ENCODE peak calls at places on chromosomes 1 and 21, in four cellular contexts. B is foreskin fibroblast, Y is cardiac fibroblast, W is stomach. H is an unnamed sample.

GRCh38 chr1:54945393-54945936 is 35.0 kb upstream of the TMEM61 start:
- DNase-seq in Y (no peak), W (peak), B (no peak), H (no peak)

GRCh38 chr21:41956926-41957729 is 3.3 kb upstream of the C2CD2 start:
- DNase-seq in Y (peak), B (peak), W (no peak), H (peak)

GRCh38 chr1:94694234-94694915 is 125.8 kb upstream of the SLC44A3 start:
- DNase-seq in W (no peak), B (no peak), Y (no peak), H (no peak)

GRCh38 chr1:63911049-63911448 is 137.2 kb downstream of the ROR1 start:
- DNase-seq in W (no peak), B (no peak), Y (no peak), H (no peak)

GRCh38 chr1:87330201-87330953 is 1.7 kb downstream of the LMO4 start:
- DNase-seq in W (peak), B (no peak), Y (peak), H (no peak)

GRCh38 chr1:96474985-96475743 is 246.4 kb upstream of the PTBP2 start:
- DNase-seq in Y (no peak), W (no peak), B (no peak), H (no peak)

GRCh38 chr1:82153282-82153630 is 352.5 kb downstream of the ADGRL2 start:
- DNase-seq in B (no peak), Y (peak), W (no peak), H (no peak)

GRCh38 chr1:178692564-178693327 is 32.3 kb upstream of the RALGPS2 start:
- DNase-seq in W (no peak), B (no peak), Y (no peak), H (no peak)

GRCh38 chr1:94321662-94322061 is 84.3 kb upstream of the ARHGAP29 start:
- DNase-seq in W (no peak), Y (no peak), B (no peak), H (no peak)

GRCh38 chr1:3662080-3662671 is 9.9 kb downstream of the TP73 start:
- DNase-seq in W (no peak), B (no peak), Y (no peak), H (no peak)

GRCh38 chr1:44249543-44249942 is 36.3 kb downstream of the DMAP1 start:
- DNase-seq in Y (peak), B (no peak), W (no peak), H (no peak)

GRCh38 chr1:3042481-3042880 is 21.2 kb downstream of the ACTRT2 start:
- DNase-seq in B (no peak), Y (no peak), W (no peak), H (no peak)

GRCh38 chr1:94668528-94668927 is 127.0 kb upstream of the F3 start:
- DNase-seq in Y (no peak), W (no peak), B (no peak), H (no peak)

GRCh38 chr1:66980745-66981367 is 56.1 kb downstream of the MIER1 start:
- DNase-seq in B (no peak), W (no peak), Y (no peak), H (no peak)

GRCh38 chr21:41712730-41713129 is 54.1 kb downstream of the RIPK4 start:
- DNase-seq in W (no peak), Y (no peak), B (no peak), H (no peak)

GRCh38 chr1:181318022-181318857 is 165.1 kb upstream of the CACNA1E start:
- DNase-seq in W (no peak), B (no peak), Y (no peak), H (no peak)

GRCh38 chr1:165861911-165862310 is 34.5 kb downstream of the UCK2 start:
- DNase-seq in B (no peak), W (no peak), Y (no peak), H (no peak)

GRCh38 chr1:109768700-109769325 is 5.1 kb upstream of the EPS8L3 start:
- DNase-seq in Y (no peak), W (no peak), B (no peak), H (no peak)

GRCh38 chr1:224540535-224540934 is 75.6 kb upstream of the CNIH3 start:
- DNase-seq in W (no peak), Y (no peak), B (no peak), H (no peak)

GRCh38 chr1:46517010-46517600 is 27.5 kb downstream of the DMBX1 start:
- DNase-seq in B (no peak), W (peak), Y (no peak), H (no peak)

GRCh38 chr21:42536601-42537000 is 22.9 kb downstream of the SLC37A1 start:
- DNase-seq in Y (no peak), W (no peak), B (no peak), H (no peak)

GRCh38 chr1:209768354-209768774 is 12.5 kb downstream of the TRAF3IP3 start:
- DNase-seq in B (no peak), Y (no peak), W (peak), H (no peak)

GRCh38 chr1:114234408-114235119 is 80.9 kb upstream of the SYT6 start:
- DNase-seq in W (no peak), B (no peak), Y (no peak), H (no peak)

GRCh38 chr1:16441312-16441641 is 753 bp downstream of the NECAP2 start:
- DNase-seq in Y (peak), W (no peak), B (no peak), H (no peak)

GRCh38 chr1:13224480-13225060 is 1.4 kb downstream of the PRAMEF18 start:
- DNase-seq in Y (no peak), W (peak), B (no peak), H (no peak)

DNA sequence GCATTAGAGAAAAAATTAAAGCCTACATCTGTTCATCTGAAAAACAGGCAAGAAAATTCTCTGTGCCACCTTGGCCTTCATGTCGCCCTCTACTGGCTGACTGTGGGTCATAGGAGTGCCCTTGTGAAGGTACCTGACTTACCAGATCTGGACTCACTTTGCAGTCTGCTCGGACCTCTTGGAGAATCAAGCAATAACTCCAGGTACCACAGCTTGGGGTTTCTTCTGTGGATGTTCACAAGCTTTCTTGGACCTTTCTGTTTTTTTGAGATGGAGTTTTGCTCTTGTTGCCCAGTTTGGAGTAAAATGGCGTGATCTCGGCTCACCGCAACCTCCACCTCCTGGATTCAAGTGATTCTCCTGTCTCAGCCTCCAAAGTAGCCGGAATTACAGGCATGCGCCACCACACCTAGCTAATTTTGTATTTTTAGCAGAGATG is 2.4 kb upstream of the PRAMEF18 start:
- DNase-seq in B (no peak), W (peak), Y (no peak), H (no peak)
- TF ChIP-seq CTCF in B (no peak), W (no peak), Y (no peak), H (peak)

GRCh38 chr1:200029035-200029623 is 1.6 kb downstream of the NR5A2 start:
- DNase-seq in Y (peak), W (peak), B (peak), H (no peak)

GRCh38 chr1:200029624-200030074 is 2.1 kb downstream of the NR5A2 start:
- DNase-seq in B (no peak), Y (no peak), W (no peak), H (no peak)

GRCh38 chr1:200030791-200031190 is 3.3 kb downstream of the NR5A2 start:
- DNase-seq in Y (no peak), W (no peak), B (no peak), H (no peak)

GRCh38 chr1:200028586-200029034 is 1.1 kb downstream of the NR5A2 start:
- DNase-seq in Y (no peak), B (no peak), W (no peak), H (no peak)

DNA sequence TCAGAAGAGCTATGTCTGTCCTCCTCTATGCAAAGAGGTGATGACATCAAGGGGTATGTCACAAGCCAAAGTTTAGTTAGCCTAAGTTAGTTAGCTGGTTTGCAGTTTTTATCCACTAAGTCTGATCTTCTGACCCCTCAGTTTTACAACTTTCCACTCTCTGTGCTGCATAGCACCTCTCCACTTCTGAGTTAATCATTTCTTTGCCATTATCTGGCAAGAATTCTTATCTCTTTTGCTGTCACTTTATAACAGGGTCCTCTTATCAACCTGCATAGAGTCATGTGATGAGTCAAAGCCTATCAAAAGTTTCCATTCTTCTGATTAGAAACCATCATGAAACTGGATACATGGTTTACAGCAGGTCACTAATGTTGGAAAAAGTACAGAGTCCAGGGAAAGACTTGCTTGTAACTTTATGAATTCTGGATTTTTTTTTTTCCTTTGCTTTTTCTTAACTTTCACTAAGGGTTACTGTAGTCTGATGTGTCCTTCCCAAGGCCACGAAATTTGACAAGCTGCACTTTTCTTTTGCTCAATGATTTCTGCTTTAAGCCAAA is at the start of gene NR5A2:
- DNase-seq in Y (no peak), W (no peak), B (no peak), H (no peak)
- H3K4me3 ChIP-seq in Y (no peak), W (peak), B (no peak), H (no peak)

GRCh38 chr1:147516157-147516917 is 25.0 kb upstream of the BCL9 start:
- DNase-seq in W (no peak), B (no peak), Y (no peak), H (no peak)

GRCh38 chr1:147514233-147514632 is 27.1 kb upstream of the BCL9 start:
- DNase-seq in Y (no peak), W (no peak), B (no peak), H (no peak)

GRCh38 chr1:147509786-147510360 is 31.4 kb upstream of the BCL9 start:
- DNase-seq in Y (peak), B (no peak), W (no peak), H (no peak)

GRCh38 chr1:147515046-147515869 is 26.0 kb upstream of the BCL9 start:
- DNase-seq in Y (peak), B (peak), W (peak), H (peak)
- TF ChIP-seq CTCF in Y (no peak), B (no peak), W (no peak), H (peak)

GRCh38 chr1:223066415-223066814 is 76.6 kb downstream of the TLR5 start:
- DNase-seq in B (no peak), W (no peak), Y (no peak), H (no peak)
- H3K4me3 ChIP-seq in B (no peak), W (no peak), Y (no peak), H (no peak)

GRCh38 chr1:154983776-154984466 is 777 bp downstream of the FLAD1 start:
- DNase-seq in W (no peak), Y (no peak), B (no peak), H (no peak)
- TF ChIP-seq CTCF in W (no peak), Y (no peak), B (no peak), H (no peak)

DNA sequence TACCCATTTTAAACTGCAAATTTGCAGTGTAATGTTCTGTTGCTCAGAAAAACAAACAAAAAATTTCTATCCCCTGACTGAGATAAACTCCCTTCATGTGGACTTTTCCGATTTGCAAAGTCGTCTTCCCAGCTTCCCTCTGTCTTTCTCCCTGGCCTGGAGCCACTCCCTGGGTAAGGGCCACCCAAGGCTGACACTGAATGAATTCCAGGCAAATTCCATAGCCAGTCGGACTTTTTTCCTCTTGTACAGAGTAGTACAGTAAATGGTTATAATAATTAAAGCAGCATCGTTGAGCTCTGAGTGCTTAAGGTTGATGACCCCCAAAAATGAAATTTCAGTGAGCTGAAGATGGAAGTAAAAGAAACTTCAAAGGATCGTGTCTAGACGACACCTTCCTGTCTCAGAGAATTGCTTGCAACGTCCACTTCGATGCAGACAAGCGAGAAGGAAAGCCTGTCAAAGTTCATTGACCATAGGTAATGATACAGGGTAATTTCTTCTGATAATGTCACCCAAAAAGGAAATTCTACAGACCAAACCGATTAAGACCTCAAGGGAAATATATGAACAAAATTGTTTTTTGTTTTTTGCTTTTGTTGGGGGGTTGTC is 33.6 kb upstream of the LHX8 start:
- DNase-seq in Y (no peak), B (no peak), W (no peak), H (no peak)
- H3K4me3 ChIP-seq in Y (no peak), B (no peak), W (no peak), H (no peak)

GRCh38 chr1:188594542-188595235 is 1765.9 kb downstream of the PLA2G4A start:
- DNase-seq in B (no peak), Y (no peak), W (no peak), H (no peak)
- TF ChIP-seq CTCF in B (peak), Y (peak), W (no peak), H (peak)

GRCh38 chr1:47996406-47997226 is 569 bp downstream of the TRABD2B start:
- DNase-seq in Y (no peak), W (no peak), B (no peak), H (no peak)
- H3K4me3 ChIP-seq in Y (peak), W (peak), B (peak), H (peak)

DNA sequence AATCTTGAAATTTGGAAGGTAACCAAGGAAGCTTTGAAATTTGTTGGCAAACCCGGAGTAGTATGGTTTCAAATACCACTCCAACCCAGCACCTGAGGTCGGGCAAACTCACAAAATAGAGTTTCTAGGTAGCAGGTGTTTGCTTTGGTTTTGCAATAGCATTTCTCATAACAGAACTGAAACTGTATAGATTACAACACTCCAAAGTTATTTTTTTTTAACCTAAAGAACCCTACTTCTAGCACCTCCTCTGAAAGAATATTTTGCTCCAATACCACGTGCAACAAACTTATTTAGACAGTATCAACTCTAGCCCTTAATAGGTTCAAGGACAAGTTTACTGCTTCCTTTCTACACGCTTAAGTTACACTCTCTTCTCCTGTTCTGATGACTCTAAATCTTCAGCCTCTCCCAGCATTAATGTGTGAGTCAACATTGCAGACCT is 178.5 kb upstream of the FMN2 start:
- DNase-seq in W (no peak), B (no peak), Y (no peak), H (no peak)
- TF ChIP-seq CTCF in W (no peak), B (no peak), Y (no peak), H (no peak)

H was measured in epithelial cell of proximal tubule.